ENCODE peak calls at places on chromosomes 16 and 17, in seven cellular contexts. D is trophoblast cell, G is mesendoderm, Q is H1, J is IMR-90, I is neuronal stem cell, A is mesenchymal stem cell. M is an unnamed sample. For H3K79me1, the result is how much of the 10 kb centered on the place peaks cover.

GRCh38 chr17:4175921-4176802 is 33.2 kb downstream of the CYB5D2 start:
- DNase-seq in J (peak), I (no peak), A (no peak), Q (no peak), D (peak), G (no peak), M (no peak)

GRCh38 chr17:48626202-48626469 is at the start of gene HOXB9:
- DNase-seq in I (no peak), J (peak), D (no peak), A (no peak), G (no peak), Q (no peak), M (no peak)

GRCh38 chr17:7513850-7514419 is 29.8 kb downstream of the POLR2A start:
- DNase-seq in G (no peak), Q (no peak), J (no peak), D (no peak), A (no peak), I (no peak), M (no peak)

GRCh38 chr16:84541999-84542876 is 37.8 kb upstream of the MEAK7 start:
- DNase-seq in D (no peak), Q (no peak), J (peak), I (no peak), G (no peak), A (no peak), M (no peak)

GRCh38 chr17:82316651-82317393 is 586 bp downstream of the CD7 start:
- DNase-seq in I (no peak), A (no peak), G (no peak), J (no peak), D (no peak), Q (no peak), M (no peak)

GRCh38 chr17:44804301-44805061 is 25.6 kb downstream of the GJC1 start:
- DNase-seq in A (peak), J (no peak), Q (no peak), D (no peak), G (no peak), I (no peak), M (no peak)

GRCh38 chr17:17669081-17669850 is 12.0 kb upstream of the RAI1 start:
- DNase-seq in D (no peak), J (peak), G (peak), I (no peak), Q (no peak), A (no peak), M (no peak)

GRCh38 chr16:83851473-83851872 is 43.7 kb downstream of the HSBP1 start:
- DNase-seq in J (no peak), G (no peak), A (no peak), Q (no peak), I (no peak), D (no peak), M (no peak)

GRCh38 chr16:80047796-80048649 is 447.5 kb upstream of the MAF start:
- DNase-seq in Q (no peak), G (no peak), J (no peak), I (no peak), D (no peak), A (no peak), M (no peak)

GRCh38 chr17:31060814-31061550 is 33.8 kb upstream of the NF1 start:
- DNase-seq in Q (no peak), G (no peak), D (no peak), J (no peak), A (no peak), I (no peak), M (no peak)

GRCh38 chr17:58517378-58517927 is 3.0 kb upstream of the MTMR4 start:
- DNase-seq in I (no peak), J (no peak), Q (no peak), G (no peak), D (no peak), A (no peak), M (no peak)

GRCh38 chr17:9924735-9925191 is 19.7 kb upstream of the RCVRN start:
- DNase-seq in Q (no peak), D (peak), A (peak), G (peak), I (peak), J (peak), M (peak)

GRCh38 chr16:88391497-88391850 is 8.7 kb downstream of the ZNF469 start:
- DNase-seq in J (no peak), A (no peak), D (no peak), I (no peak), G (no peak), Q (no peak), M (no peak)

GRCh38 chr17:46035112-46035818 is 36.2 kb downstream of the STH start:
- DNase-seq in A (peak), I (no peak), J (no peak), G (peak), D (peak), Q (no peak), M (no peak)

GRCh38 chr16:87000007-87000406 is 317.2 kb downstream of the C16orf95 start:
- DNase-seq in G (no peak), Q (no peak), D (no peak), A (no peak), I (no peak), J (no peak), M (no peak)
- H2BK5ac ChIP-seq in G (no peak), Q (no peak), D (no peak), A (no peak), I (no peak), J (no peak), M (no peak)

DNA sequence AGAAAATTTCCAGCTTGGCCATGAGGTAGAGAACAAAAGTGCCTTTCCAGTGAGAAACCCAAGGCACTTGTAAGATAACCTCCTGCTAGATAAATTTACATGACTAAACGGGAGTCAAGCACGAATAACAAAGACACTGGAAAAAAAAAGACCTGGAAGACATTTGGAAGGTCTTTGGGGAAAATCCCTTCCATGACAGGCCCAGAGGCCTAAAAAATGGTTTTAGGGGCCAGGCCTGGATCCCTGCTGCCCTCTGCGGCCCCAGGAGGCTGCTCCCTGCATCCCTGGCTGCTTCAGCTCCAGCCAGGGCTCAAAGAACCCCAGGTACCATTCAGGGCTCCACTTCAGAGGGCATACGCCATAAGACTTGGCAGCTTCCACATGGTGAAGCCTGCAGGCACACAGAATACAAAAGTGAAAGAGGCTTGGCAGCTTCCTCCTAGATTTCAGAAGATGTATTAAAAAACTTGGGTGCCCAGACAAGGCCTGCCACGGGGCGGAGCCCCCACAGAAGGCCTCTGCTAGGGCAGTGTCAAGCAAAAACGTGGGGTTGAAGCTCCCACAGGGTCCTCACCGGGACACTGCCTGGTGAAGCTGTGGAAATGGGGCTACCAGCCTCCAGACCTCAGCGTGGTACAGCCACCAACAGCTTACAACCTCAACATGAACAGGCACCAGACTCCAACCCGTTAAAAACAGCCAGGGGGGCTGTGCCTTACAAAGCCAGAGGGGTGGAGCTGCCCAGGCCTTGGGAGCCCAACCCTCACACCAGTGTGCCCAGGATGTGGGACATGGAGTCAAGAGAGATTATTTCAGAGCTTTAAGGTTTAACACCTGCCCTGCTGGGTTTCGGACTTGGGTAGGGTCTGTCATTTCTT is 77.1 kb downstream of the SDK2 start:
- DNase-seq in A (no peak), I (no peak), Q (peak), J (no peak), G (peak), D (no peak), M (peak)
- H3K4me2 ChIP-seq in A (no peak), I (no peak), Q (peak), J (no peak), G (no peak), D (no peak), M (peak)

GRCh38 chr17:54899201-54899600 is 1.5 kb upstream of the TOM1L1 start:
- DNase-seq in A (no peak), G (peak), J (no peak), I (no peak), Q (no peak), D (no peak), M (no peak)
- H3K79me1 ChIP-seq in A (under half), G (under half), J (under half), I (under half), Q (under half), D (under half), M (under half)

GRCh38 chr17:67570797-67571196 is 146.9 kb upstream of the NOL11 start:
- DNase-seq in I (no peak), Q (no peak), G (no peak), A (no peak), D (no peak), J (no peak), M (no peak)
- H2BK5ac ChIP-seq in I (no peak), Q (no peak), G (no peak), A (no peak), D (no peak), J (no peak), M (no peak)

DNA sequence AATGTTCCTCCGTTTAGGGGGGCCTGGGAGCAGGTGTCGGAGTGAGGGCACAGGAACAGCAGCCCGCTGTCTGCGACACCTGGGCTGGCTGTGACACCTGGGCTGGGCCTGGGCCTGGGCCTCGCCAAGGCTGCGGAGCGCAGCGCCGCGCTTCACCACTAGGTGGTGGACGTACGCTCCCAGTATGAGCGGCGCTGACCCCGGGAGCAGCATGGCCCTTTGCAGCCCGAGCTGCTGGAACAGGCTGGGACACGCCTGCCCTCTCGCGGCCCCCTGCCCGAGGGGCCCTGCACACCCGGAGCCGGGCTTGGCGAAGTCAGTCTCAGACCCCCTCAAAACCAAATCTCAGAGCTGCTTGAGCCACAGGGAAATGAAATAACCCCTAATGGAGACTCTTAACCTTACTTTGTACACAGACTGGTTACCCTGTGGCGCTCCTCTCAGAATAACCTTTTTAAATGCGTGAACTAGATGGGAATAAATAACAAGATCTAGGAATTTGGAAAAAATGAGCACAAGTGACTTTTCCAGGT is 38.6 kb upstream of the FA2H start:
- DNase-seq in D (peak), A (peak), J (peak), Q (peak), I (peak), G (peak), M (peak)
- H3K4me2 ChIP-seq in D (no peak), A (peak), J (no peak), Q (no peak), I (no peak), G (no peak), M (no peak)

DNA sequence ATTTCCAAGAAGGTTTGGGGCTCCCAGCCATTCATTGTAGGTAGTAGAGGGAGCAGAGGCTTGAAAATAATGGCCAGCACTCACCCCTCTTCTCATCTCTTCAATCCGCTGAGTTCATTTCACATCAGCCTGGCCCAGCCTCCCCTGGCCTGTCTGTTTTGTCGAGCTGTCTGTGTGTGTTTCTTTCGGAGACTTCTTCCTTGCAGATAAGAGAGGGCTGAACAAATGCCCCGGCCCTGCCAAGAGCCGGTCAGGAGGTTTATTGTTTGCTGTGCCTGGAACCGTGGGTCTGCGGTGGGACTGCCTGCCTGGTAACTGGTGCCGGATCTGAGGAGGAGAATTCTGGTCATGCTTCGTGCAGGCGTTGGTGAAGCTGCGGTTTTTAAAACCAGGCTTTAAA is 3.4 kb downstream of the VPS4A start:
- DNase-seq in I (no peak), J (no peak), D (no peak), Q (no peak), A (no peak), G (no peak), M (no peak)
- H3K79me1 ChIP-seq in I (under half), J (under half), D (under half), Q (under half), A (under half), G (under half), M (under half)

GRCh38 chr16:57551057-57551456 is 8.6 kb downstream of the ADGRG5 start:
- DNase-seq in G (no peak), I (no peak), A (no peak), J (no peak), Q (no peak), D (no peak), M (no peak)
- H2BK5ac ChIP-seq in G (no peak), I (no peak), A (no peak), J (no peak), Q (no peak), D (no peak), M (no peak)

GRCh38 chr17:80761421-80761871 is 216.8 kb downstream of the RPTOR start:
- DNase-seq in D (peak), I (no peak), A (peak), J (peak), Q (no peak), G (no peak), M (no peak)
- H3K4me2 ChIP-seq in D (no peak), I (no peak), A (peak), J (peak), Q (no peak), G (no peak), M (no peak)

GRCh38 chr16:54425068-54425467 is 138.5 kb upstream of the IRX3 start:
- DNase-seq in I (no peak), Q (no peak), D (no peak), A (no peak), J (no peak), G (no peak), M (no peak)
- H3K79me1 ChIP-seq in I (under half), Q (under half), D (under half), A (under half), J (under half), G (under half), M (under half)

M was measured in H9.